ENCODE peak calls at places on chromosomes 4 and X, in five cellular contexts. K is left lung; V is CD4-positive, CD25-positive, alpha-beta regulatory T cell; Q is lung; J is body of pancreas. B is an unnamed sample.

GRCh38 chrX:9308426-9308825 is 156.4 kb upstream of the TBL1X start:
- DNase-seq in K (no peak), V (no peak), Q (no peak), J (no peak), B (no peak)

GRCh38 chrX:118761950-118762725 is 34.7 kb downstream of the IL13RA1 start:
- DNase-seq in K (no peak), V (no peak), Q (no peak), J (no peak), B (no peak)

GRCh38 chr4:143232277-143232676 is 47.6 kb downstream of the USP38 start:
- DNase-seq in K (no peak), V (no peak), Q (no peak), J (no peak), B (no peak)

GRCh38 chrX:136162827-136163427 is 15.6 kb downstream of the FHL1 start:
- DNase-seq in K (no peak), V (peak), Q (no peak), J (peak), B (no peak)

GRCh38 chr4:180926277-180926676 is 1316.9 kb upstream of the TENM3 start:
- DNase-seq in K (no peak), V (no peak), Q (no peak), J (no peak), B (no peak)

GRCh38 chr4:127533028-127533700 is 99.6 kb upstream of the INTU start:
- DNase-seq in K (no peak), V (no peak), Q (peak), J (peak), B (no peak)

GRCh38 chr4:49032440-49033161 is 46.5 kb downstream of the CWH43 start:
- DNase-seq in K (no peak), V (peak), Q (no peak), J (no peak), B (no peak)

GRCh38 chr4:154120690-154121089 is 331.8 kb upstream of the SFRP2 start:
- DNase-seq in K (no peak), V (no peak), Q (no peak), J (no peak), B (no peak)

GRCh38 chrX:85992811-85993229 is 54.5 kb downstream of the CHM start:
- DNase-seq in K (no peak), V (no peak), Q (no peak), J (no peak), B (no peak)

GRCh38 chr4:40180356-40180755 is 16.5 kb upstream of the RHOH start:
- DNase-seq in K (no peak), V (no peak), Q (no peak), J (no peak), B (no peak)

GRCh38 chr4:21953653-21954052 is 5.1 kb upstream of the KCNIP4 start:
- DNase-seq in K (no peak), V (no peak), Q (no peak), J (no peak), B (no peak)

GRCh38 chrX:11970935-11971334 is 167.3 kb upstream of the FRMPD4 start:
- DNase-seq in K (no peak), V (no peak), Q (no peak), J (no peak), B (no peak)

GRCh38 chr4:26452565-26453531 is 37.4 kb downstream of the CCKAR start:
- DNase-seq in K (no peak), V (no peak), Q (no peak), J (peak), B (no peak)

GRCh38 chr4:6840062-6840976 is 57.8 kb downstream of the KIAA0232 start:
- DNase-seq in K (no peak), V (no peak), Q (no peak), J (peak), B (no peak)

GRCh38 chr4:73520821-73521220 is 39.3 kb downstream of the AFM start:
- DNase-seq in K (no peak), V (no peak), Q (no peak), J (no peak), B (no peak)

GRCh38 chr4:153260553-153261306 is 56.5 kb downstream of the TRIM2 start:
- DNase-seq in K (no peak), V (no peak), Q (no peak), J (no peak), B (no peak)

GRCh38 chr4:22476011-22476410 is 39.9 kb downstream of the ADGRA3 start:
- DNase-seq in K (no peak), V (no peak), Q (no peak), J (no peak), B (no peak)

GRCh38 chr4:148397006-148397673 is 45.1 kb downstream of the NR3C2 start:
- DNase-seq in K (no peak), V (no peak), Q (no peak), J (peak), B (no peak)

GRCh38 chr4:15027921-15028435 is 25.7 kb downstream of the CPEB2 start:
- DNase-seq in K (no peak), V (no peak), Q (no peak), J (no peak), B (no peak)

GRCh38 chrX:2452317-2452784 is 48.4 kb downstream of the DHRSX start:
- DNase-seq in K (no peak), V (no peak), Q (no peak), J (no peak), B (no peak)

GRCh38 chr4:31408136-31408535 is 688.0 kb downstream of the PCDH7 start:
- DNase-seq in K (no peak), V (no peak), Q (no peak), J (no peak), B (no peak)

GRCh38 chrX:153906126-153906917 is 1.8 kb downstream of the AVPR2 start:
- DNase-seq in K (no peak), V (no peak), Q (no peak), J (no peak), B (no peak)

GRCh38 chrX:67545772-67546495 is 2.1 kb downstream of the AR start:
- DNase-seq in K (peak), V (no peak), Q (no peak), J (peak), B (peak)

GRCh38 chr4:14916554-14917304 is 85.6 kb upstream of the CPEB2 start:
- DNase-seq in K (no peak), V (no peak), Q (no peak), J (no peak), B (no peak)

GRCh38 chr4:8039290-8039689 is 99.6 kb upstream of the AFAP1 start:
- DNase-seq in K (no peak), V (no peak), Q (no peak), J (peak), B (no peak)

GRCh38 chrX:313546-313945 is 5.0 kb downstream of the GTPBP6 start:
- DNase-seq in K (peak), V (no peak), Q (no peak), J (no peak), B (peak)

GRCh38 chrX:126456136-126456535 is 96.5 kb downstream of the DCAF12L1 start:
- DNase-seq in K (no peak), V (no peak), Q (no peak), J (no peak), B (no peak)

GRCh38 chr4:102505708-102506107 is 4.5 kb downstream of the NFKB1 start:
- DNase-seq in K (no peak), V (no peak), Q (no peak), J (no peak), B (no peak)

GRCh38 chrX:46574941-46575381 is 1.4 kb downstream of the CHST7 start:
- DNase-seq in K (peak), V (peak), Q (no peak), J (peak), B (no peak)

GRCh38 chr4:93722446-93722845 is 106.1 kb upstream of the ATOH1 start:
- DNase-seq in K (no peak), V (no peak), Q (no peak), J (no peak), B (no peak)

GRCh38 chr4:161320377-161320776 is 843.4 kb downstream of the FSTL5 start:
- DNase-seq in K (no peak), V (peak), Q (no peak), J (peak), B (no peak)

GRCh38 chr4:182807346-182807745 is 109.8 kb downstream of the DCTD start:
- DNase-seq in K (no peak), V (no peak), Q (no peak), J (no peak), B (no peak)
- H3K27ac ChIP-seq in K (no peak), V (no peak), Q (no peak), J (no peak), B (no peak)

GRCh38 chrX:41027388-41027787 is 57.9 kb upstream of the USP9X start:
- DNase-seq in K (no peak), V (no peak), Q (no peak), J (no peak), B (no peak)
- H3K27ac ChIP-seq in K (no peak), V (no peak), Q (no peak), J (no peak), B (no peak)

DNA sequence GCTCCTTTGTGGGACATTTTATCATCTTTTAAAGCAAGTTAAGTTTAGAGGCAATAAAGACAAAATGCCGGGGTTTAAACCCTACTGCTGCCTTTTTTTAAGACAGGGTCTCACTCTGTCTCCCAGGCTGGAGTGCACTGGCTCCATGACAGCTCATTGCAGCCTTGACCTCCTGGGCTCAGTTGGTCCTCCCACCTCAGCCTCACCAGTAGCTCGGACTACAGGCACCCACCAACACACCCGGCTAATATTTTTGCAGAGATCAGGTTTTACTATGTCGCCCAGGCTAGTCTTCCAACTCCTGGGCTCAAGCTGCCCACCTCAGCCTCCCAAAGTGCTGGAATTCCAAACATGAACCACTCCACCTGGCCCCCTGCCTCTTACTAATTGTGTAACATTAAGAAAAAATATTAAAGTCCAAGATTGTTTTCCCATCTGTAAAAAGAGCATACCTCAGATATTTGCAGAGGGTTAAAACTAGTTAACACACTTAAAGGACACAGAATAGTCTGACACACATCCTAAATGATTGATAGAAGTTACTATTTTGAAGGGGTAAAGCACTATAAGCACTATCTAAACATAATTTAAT is 9.8 kb downstream of the HNRNPD start:
- DNase-seq in K (no peak), V (no peak), Q (no peak), J (no peak), B (no peak)
- H3K27ac ChIP-seq in K (no peak), V (peak), Q (no peak), J (no peak), B (no peak)

GRCh38 chrX:115425359-115425758 is 135.6 kb upstream of the PLS3 start:
- DNase-seq in K (no peak), V (no peak), Q (no peak), J (no peak), B (no peak)
- H3K27ac ChIP-seq in K (no peak), V (no peak), Q (no peak), J (no peak), B (no peak)